ENCODE peak calls at places on chromosomes 12 and 14, in five cellular contexts. A is neural progenitor cell; W is CD4-positive, alpha-beta memory T cell; P is transverse colon; H is CD8-positive, alpha-beta T cell. R is an unnamed sample. For H3K4me1 and H3K9me3, the result is how much of the 10 kb centered on the place peaks cover.

GRCh38 chr12:83664650-83665049 is 977.9 kb downstream of the TMTC2 start:
- DNase-seq in A (peak), W (no peak), P (no peak), H (no peak), R (no peak)

GRCh38 chr12:130965668-130966067 is 12.0 kb downstream of the ADGRD1 start:
- DNase-seq in A (no peak), W (no peak), P (no peak), H (no peak), R (no peak)

GRCh38 chr12:68012712-68013111 is 23.5 kb downstream of the IFNG-AS1 start:
- DNase-seq in A (no peak), W (no peak), P (no peak), H (no peak), R (no peak)

GRCh38 chr12:124053855-124054254 is 80.8 kb downstream of the ZNF664 start:
- DNase-seq in A (peak), W (no peak), P (peak), H (no peak), R (no peak)

GRCh38 chr14:53874704-53875103 is 81.9 kb downstream of the BMP4 start:
- DNase-seq in A (no peak), W (no peak), P (no peak), H (no peak), R (no peak)

GRCh38 chr14:22047105-22047504 is 373.5 kb upstream of the OR4E1 start:
- DNase-seq in A (peak), W (peak), P (no peak), H (no peak), R (no peak)

GRCh38 chr14:103687712-103688111 is 27.5 kb downstream of the XRCC3 start:
- DNase-seq in A (no peak), W (no peak), P (no peak), H (no peak), R (no peak)

GRCh38 chr12:78060186-78060585 is 229.5 kb downstream of the NAV3 start:
- DNase-seq in A (no peak), W (no peak), P (no peak), H (no peak), R (no peak)

GRCh38 chr12:2693980-2694379 is 100.8 kb upstream of the FKBP4 start:
- DNase-seq in A (no peak), W (no peak), P (no peak), H (no peak), R (no peak)

GRCh38 chr14:52313903-52314481 is at the start of gene PTGER2:
- DNase-seq in A (peak), W (peak), P (peak), H (peak), R (peak)

GRCh38 chr14:103600503-103600902 is 28.5 kb upstream of the KLC1 start:
- DNase-seq in A (no peak), W (no peak), P (no peak), H (no peak), R (no peak)

GRCh38 chr14:22472935-22473854 is 115.8 kb downstream of the DAD1 start:
- DNase-seq in A (peak), W (no peak), P (peak), H (no peak), R (no peak)

GRCh38 chr12:81080431-81080983 is 2.6 kb downstream of the ACSS3 start:
- DNase-seq in A (no peak), W (no peak), P (no peak), H (no peak), R (no peak)

GRCh38 chr12:84842406-84843013 is 70.1 kb downstream of the SLC6A15 start:
- DNase-seq in A (peak), W (no peak), P (no peak), H (no peak), R (no peak)

GRCh38 chr12:56041579-56042429 is at the start of gene RPS26:
- DNase-seq in A (peak), W (peak), P (peak), H (peak), R (peak)

GRCh38 chr12:120843472-120843871 is 60.7 kb downstream of the SPPL3 start:
- DNase-seq in A (no peak), W (no peak), P (no peak), H (no peak), R (no peak)

GRCh38 chr12:56151672-56152131 is 685 bp upstream of the MYL6B start:
- DNase-seq in A (peak), W (peak), P (peak), H (peak), R (peak)

GRCh38 chr12:13238204-13238603 is 41.7 kb downstream of the EMP1 start:
- DNase-seq in A (no peak), W (no peak), P (no peak), H (no peak), R (no peak)

GRCh38 chr12:105462841-105463240 is 132.3 kb downstream of the C12orf75 start:
- DNase-seq in A (no peak), W (no peak), P (no peak), H (no peak), R (no peak)

GRCh38 chr12:118328486-118329340 is 44.0 kb downstream of the TAOK3 start:
- DNase-seq in A (no peak), W (no peak), P (no peak), H (no peak), R (no peak)

GRCh38 chr14:54025661-54026060 is 69.0 kb upstream of the BMP4 start:
- DNase-seq in A (no peak), W (no peak), P (no peak), H (no peak), R (no peak)

GRCh38 chr12:23399402-23399933 is 550.0 kb downstream of the SOX5 start:
- DNase-seq in A (no peak), W (no peak), P (no peak), H (no peak), R (no peak)

GRCh38 chr14:95464524-95464923 is 51.9 kb downstream of the SYNE3 start:
- DNase-seq in A (no peak), W (no peak), P (no peak), H (no peak), R (no peak)

DNA sequence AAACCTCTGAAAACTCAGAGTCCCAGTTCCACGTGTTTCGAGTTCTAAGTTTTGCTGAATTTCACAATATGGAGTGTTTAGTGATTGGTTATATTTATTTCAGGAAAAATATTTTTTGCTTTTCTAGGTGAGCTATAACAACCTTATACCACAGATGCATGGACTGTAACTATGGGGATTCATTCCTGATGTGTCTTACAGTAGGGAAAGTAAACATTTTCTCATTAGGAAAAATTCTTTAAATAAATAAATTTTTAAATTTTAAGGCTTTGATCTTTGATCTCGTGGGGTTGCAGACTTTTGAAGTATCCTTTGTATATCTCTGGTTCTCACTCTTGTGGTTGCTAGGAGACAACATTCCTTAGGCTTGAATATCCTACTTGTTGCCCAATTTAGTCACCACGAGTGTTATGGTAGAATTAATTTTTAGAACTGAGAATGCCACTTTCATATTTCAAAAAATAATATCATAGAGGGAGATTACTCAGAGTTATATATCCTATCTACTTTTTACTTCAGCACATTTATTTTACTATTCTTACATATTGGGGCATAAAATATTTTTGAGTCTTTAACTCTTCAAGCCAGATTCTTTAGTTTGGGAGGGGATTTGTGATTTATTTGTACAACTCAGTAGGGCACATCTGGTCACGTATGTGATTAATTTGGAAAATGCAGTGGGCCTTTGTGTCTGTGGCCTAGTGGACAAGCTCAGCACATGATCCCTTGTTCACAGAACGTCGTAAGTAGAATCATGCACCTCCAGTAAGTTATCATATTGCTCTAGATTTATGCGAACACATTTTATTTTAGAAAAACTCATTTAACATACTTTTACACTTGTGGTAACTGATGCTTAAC is 224.0 kb downstream of the TTC6 start:
- DNase-seq in A (no peak), W (no peak), P (no peak), H (no peak), R (no peak)
- H3K4me1 ChIP-seq in A (under half), W (under half), P (under half), H (under half), R (under half)

GRCh38 chr14:85058170-85058569 is 471.8 kb upstream of the FLRT2 start:
- DNase-seq in A (no peak), W (no peak), P (no peak), H (no peak), R (no peak)
- H3K4me3 ChIP-seq in A (no peak), W (no peak), P (no peak), H (no peak), R (no peak)

DNA sequence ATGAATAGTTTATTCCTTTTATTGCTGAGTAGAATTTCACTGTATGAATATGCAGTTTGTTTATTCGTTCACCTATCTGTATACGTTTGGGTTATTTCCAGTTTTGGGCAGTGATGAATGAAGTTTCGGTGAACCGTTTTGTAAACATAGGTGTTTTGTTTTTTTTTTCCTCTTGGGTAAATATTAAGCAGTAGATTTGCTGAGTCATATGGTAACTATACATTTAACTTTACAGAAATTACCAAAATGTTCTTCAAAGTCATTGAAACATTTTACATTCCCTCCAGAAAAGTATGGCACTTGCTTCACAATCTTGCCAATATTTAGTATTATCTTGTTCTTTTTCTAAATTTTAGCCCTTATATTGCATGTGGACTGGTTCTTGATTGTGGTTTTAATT is 3.8 kb upstream of the ABCC9 start:
- DNase-seq in A (no peak), W (no peak), P (no peak), H (no peak), R (no peak)
- H3K9me3 ChIP-seq in A (under half), W (under half), P (under half), H (under half), R (under half)

GRCh38 chr14:102187044-102187443 is 47.3 kb downstream of the WDR20 start:
- DNase-seq in A (no peak), W (no peak), P (no peak), H (no peak), R (no peak)

GRCh38 chr14:102183922-102184677 is 44.4 kb downstream of the WDR20 start:
- DNase-seq in A (peak), W (no peak), P (no peak), H (no peak), R (no peak)

GRCh38 chr14:102187583-102188001 is 47.9 kb downstream of the WDR20 start:
- DNase-seq in A (no peak), W (no peak), P (no peak), H (no peak), R (no peak)

GRCh38 chr14:102184678-102185040 is 45.0 kb downstream of the WDR20 start:
- DNase-seq in A (peak), W (no peak), P (no peak), H (no peak), R (no peak)

DNA sequence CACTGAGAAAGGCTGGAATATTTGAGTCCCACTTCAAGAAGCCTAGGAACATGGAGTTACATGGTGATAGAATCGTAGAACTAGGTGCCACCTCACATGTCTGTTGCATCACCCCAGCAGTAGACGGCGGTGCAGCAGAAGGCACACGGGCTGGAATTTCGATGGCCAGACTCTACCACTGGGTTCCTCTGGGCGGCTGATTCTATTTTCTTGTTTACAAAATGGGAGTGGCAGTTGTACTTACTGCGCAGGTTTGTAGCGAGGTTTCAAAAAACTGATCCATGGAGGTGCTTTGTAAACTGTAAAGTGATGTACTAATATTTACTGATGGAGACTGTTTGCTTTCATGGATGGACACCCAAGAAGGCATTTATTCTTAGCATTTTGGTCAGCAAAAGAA is 45.7 kb downstream of the WDR20 start:
- DNase-seq in A (no peak), W (no peak), P (no peak), H (no peak), R (no peak)
- H3K4me1 ChIP-seq in A (under half), W (under half), P (under half), H (under half), R (under half)

GRCh38 chr14:68028075-68028474 is 208.5 kb downstream of the RAD51B start:
- DNase-seq in A (no peak), W (no peak), P (no peak), H (no peak), R (no peak)
- H3K4me3 ChIP-seq in A (no peak), W (no peak), P (no peak), H (no peak), R (no peak)

DNA sequence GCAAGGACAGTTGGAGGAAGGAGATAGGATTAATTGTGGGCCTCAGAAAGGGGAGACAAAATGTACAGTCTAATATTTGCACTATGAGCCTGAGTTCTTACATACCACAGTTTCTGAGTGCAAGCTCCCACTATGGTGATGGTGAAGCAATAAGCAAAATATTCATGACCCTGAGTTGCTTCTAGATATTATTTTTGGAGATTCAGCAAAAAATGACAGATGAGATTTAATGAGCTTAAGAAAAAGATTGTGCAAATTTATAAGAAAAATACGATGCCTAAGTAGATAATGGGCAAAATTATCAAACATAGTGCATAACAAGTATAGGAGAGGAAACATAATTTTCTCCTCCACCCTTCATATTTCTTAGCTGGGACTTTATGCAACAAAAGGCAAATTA is 66.9 kb downstream of the DHRS2 start:
- DNase-seq in A (no peak), W (no peak), P (no peak), H (no peak), R (no peak)
- H3K9me3 ChIP-seq in A (under half), W (under half), P (under half), H (under half), R (under half)

GRCh38 chr12:69929125-69929524 is 104.1 kb downstream of the MYRFL start:
- DNase-seq in A (no peak), W (no peak), P (no peak), H (no peak), R (no peak)
- H3K4me1 ChIP-seq in A (under half), W (under half), P (under half), H (under half), R (under half)

DNA sequence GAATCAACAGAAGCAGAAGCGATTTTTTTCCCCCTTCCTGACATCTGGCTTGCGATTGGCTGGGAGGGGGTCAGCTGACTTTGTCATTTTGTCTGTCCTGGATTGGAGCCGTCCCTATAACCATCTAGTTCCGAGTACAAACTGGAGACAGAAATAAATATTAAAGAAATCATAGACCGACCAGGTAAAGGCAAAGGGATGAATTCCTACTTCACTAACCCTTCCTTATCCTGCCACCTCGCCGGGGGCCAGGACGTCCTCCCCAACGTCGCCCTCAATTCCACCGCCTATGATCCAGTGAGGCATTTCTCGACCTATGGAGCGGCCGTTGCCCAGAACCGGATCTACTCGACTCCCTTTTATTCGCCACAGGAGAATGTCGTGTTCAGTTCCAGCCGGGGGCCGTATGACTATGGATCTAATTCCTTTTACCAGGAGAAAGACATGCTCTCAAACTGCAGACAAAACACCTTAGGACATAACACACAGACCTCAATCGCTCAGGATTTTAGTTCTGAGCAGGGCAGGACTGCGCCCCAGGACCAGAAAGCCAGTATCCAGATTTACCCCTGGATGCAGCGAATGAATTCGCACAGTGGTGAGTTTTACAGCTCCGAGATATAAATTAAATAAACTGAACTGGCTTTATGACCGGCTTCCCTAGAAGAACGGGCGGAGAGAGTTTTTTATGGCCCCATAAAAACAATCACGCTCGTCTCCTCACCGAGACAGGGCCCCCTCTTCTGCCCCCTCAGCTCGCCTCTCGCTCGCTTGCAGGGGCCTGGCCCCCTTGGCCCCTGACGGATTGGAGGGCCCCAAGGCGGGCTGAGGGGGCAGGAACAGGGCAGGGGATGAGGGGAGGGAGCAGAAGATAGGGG is at the start of gene HOXC6:
- DNase-seq in A (no peak), W (no peak), P (no peak), H (no peak), R (no peak)
- H3K4me3 ChIP-seq in A (no peak), W (no peak), P (no peak), H (no peak), R (peak)

GRCh38 chr12:74917743-74918142 is 291.9 kb downstream of the KCNC2 start:
- DNase-seq in A (no peak), W (no peak), P (no peak), H (no peak), R (no peak)
- H3K9me3 ChIP-seq in A (under half), W (under half), P (under half), H (under half), R (under half)

R was measured in right atrium auricular region.